ENCODE peak calls at places on chromosome 17, in five cellular contexts. T is H1, W is HepG2, Q is K562, B is GM12878. E is an unnamed sample.

GRCh38 chr17:75795820-75796607 is 11.4 kb downstream of the UNK start:
- DNase-seq in T (no peak), W (no peak), Q (no peak), B (no peak), E (no peak)

GRCh38 chr17:1469231-1469852 is 13.3 kb upstream of the CRK start:
- DNase-seq in T (no peak), W (no peak), Q (no peak), B (no peak), E (peak)

GRCh38 chr17:74972107-74972972 is at the start of gene HID1:
- DNase-seq in T (no peak), W (peak), Q (peak), B (no peak), E (peak)

GRCh38 chr17:19747829-19748806 is at the start of gene ALDH3A1:
- DNase-seq in T (no peak), W (peak), Q (no peak), B (no peak), E (no peak)

GRCh38 chr17:2909853-2910234 is 113.6 kb downstream of the RAP1GAP2 start:
- DNase-seq in T (no peak), W (no peak), Q (no peak), B (no peak), E (no peak)

GRCh38 chr17:20095366-20096080 is 86.4 kb downstream of the SPECC1 start:
- DNase-seq in T (peak), W (peak), Q (peak), B (no peak), E (peak)

GRCh38 chr17:27536781-27537180 is 80.5 kb downstream of the KSR1 start:
- DNase-seq in T (no peak), W (no peak), Q (no peak), B (no peak), E (no peak)

GRCh38 chr17:6386041-6386630 is 48.8 kb downstream of the AIPL1 start:
- DNase-seq in T (no peak), W (no peak), Q (no peak), B (no peak), E (no peak)

GRCh38 chr17:69551212-69552010 is 136.9 kb downstream of the MAP2K6 start:
- DNase-seq in T (no peak), W (no peak), Q (no peak), B (no peak), E (no peak)

GRCh38 chr17:8007836-8008235 is 5.4 kb downstream of the GUCY2D start:
- DNase-seq in T (no peak), W (no peak), Q (no peak), B (no peak), E (no peak)
- TF ChIP-seq CREB1 in T (no peak), W (no peak), Q (no peak), B (no peak), E (no peak)

GRCh38 chr17:18280766-18281165 is 20.3 kb downstream of the MIEF2 start:
- DNase-seq in T (no peak), W (no peak), Q (no peak), B (no peak), E (no peak)

GRCh38 chr17:18277076-18277475 is 16.6 kb downstream of the MIEF2 start:
- DNase-seq in T (no peak), W (no peak), Q (no peak), B (no peak), E (no peak)

GRCh38 chr17:18278867-18279266 is 18.4 kb downstream of the MIEF2 start:
- DNase-seq in T (no peak), W (no peak), Q (no peak), B (no peak), E (no peak)

GRCh38 chr17:18281815-18282214 is 21.4 kb downstream of the MIEF2 start:
- DNase-seq in T (no peak), W (no peak), Q (no peak), B (no peak), E (no peak)

DNA sequence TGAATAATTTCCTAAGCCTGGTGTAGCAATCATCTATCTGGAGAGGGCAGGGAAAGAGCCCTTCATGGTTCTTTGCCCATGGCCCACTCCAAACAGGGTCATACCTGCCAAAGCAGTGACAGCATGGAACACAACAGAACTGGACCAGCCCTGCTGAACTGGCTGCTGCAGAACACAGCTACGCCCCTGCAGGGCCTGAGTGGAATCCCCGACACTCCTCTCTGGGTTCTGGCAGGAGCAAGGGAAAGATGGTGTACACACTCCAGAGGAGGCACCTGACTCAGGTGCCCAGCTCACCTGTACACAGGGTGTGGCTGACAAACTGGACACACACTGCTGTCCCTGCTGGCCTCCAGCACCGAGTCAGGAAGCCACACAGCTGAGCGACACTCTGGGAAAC is 19.8 kb downstream of the MIEF2 start:
- DNase-seq in T (no peak), W (no peak), Q (no peak), B (no peak), E (no peak)
- H3K27ac ChIP-seq in T (no peak), W (no peak), Q (no peak), B (no peak), E (no peak)

GRCh38 chr17:15432807-15433547 is 34.4 kb downstream of the CDRT4 start:
- DNase-seq in T (no peak), W (peak), Q (no peak), B (no peak), E (no peak)

GRCh38 chr17:15441315-15441714 is 26.1 kb downstream of the CDRT4 start:
- DNase-seq in T (no peak), W (no peak), Q (peak), B (no peak), E (no peak)

GRCh38 chr17:15440347-15440746 is 27.1 kb downstream of the CDRT4 start:
- DNase-seq in T (no peak), W (no peak), Q (peak), B (no peak), E (no peak)

GRCh38 chr17:15431766-15432165 is 35.7 kb downstream of the CDRT4 start:
- DNase-seq in T (no peak), W (no peak), Q (no peak), B (no peak), E (no peak)

DNA sequence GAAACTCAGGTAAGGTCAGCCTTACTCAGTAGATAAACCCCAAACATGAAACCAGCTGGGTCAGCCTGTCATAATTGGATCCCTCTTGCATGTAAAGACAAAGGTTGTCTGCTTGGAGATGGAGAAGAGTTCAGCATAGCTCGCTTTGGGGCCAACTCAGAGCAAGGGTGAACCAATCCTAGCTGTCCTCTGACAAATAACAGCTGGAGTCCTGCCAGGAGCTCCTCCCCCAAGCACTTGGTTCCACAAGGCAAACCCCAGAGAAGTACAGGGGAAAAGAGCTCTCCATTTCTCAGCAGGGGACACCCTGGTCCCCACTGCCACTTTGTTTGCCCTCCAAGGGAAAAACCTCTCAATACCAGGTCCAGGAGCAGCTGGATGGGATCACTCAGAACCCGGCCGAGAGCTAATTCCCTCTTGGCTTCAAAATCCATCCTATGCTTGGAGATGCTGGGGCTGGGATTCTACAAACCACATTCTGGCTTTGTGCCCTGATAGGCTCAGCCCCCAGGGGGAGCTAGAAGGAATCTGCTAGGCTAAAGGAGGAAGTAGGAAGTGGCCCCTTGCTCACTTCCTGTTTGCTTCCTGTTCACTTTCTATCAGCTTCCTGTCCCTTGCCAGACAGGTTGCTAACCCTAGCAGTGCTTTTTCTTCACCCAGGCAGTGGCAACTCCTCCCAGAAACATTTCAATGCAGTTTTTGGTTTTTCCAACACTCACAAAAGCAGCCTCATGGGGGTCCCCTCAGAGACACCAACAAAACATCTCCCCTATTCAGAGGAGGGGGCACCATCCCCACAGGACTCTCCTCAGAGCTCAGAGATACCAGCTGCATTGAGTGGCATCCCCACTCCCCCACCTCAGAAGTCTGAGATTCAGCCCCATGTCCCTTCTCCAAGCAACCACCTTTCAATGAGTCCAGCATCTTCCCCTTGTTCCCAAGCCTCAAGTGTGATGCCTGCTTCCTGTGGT is 30.7 kb downstream of the CDRT4 start:
- DNase-seq in T (no peak), W (peak), Q (peak), B (no peak), E (peak)
- H2AFZ ChIP-seq in T (no peak), W (no peak), Q (peak), B (no peak), E (no peak)

GRCh38 chr17:10737168-10737622 is 7.4 kb upstream of the TMEM220 start:
- DNase-seq in T (no peak), W (peak), Q (peak), B (no peak), E (peak)
- TF ChIP-seq CREB1 in T (no peak), W (no peak), Q (no peak), B (no peak), E (no peak)

GRCh38 chr17:49716952-49717351 is 9.2 kb upstream of the SLC35B1 start:
- DNase-seq in T (no peak), W (no peak), Q (no peak), B (no peak), E (no peak)

GRCh38 chr17:49723423-49723822 is 15.7 kb upstream of the SLC35B1 start:
- DNase-seq in T (no peak), W (no peak), Q (no peak), B (no peak), E (no peak)

GRCh38 chr17:49725453-49725852 is 17.7 kb upstream of the SLC35B1 start:
- DNase-seq in T (no peak), W (no peak), Q (no peak), B (no peak), E (no peak)

GRCh38 chr17:49717371-49717841 is 9.6 kb upstream of the SLC35B1 start:
- DNase-seq in T (no peak), W (no peak), Q (no peak), B (no peak), E (no peak)

DNA sequence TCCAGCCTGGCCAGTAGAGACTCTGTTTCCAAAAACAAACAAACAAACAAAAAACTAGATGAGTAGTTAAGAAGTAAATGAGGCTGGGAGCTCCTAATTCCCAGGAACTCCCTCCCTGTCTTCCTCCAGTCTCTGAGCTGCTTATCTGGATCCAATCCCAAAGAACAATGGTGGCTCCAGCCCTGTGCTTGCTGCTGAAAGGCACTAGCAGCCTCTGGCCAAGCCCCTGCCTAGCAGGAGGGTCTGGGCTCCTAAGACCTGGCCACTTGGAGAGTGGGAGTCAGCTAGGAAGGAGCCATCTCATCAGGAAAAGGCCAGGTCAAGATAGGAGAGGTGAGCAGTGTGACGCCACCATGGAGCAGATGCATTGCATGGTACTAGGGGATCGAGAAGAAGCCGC is 14.3 kb upstream of the SLC35B1 start:
- DNase-seq in T (no peak), W (no peak), Q (no peak), B (no peak), E (no peak)
- H3K27ac ChIP-seq in T (no peak), W (no peak), Q (no peak), B (no peak), E (no peak)

GRCh38 chr17:60599220-60599619 is 773 bp upstream of the PPM1D start:
- DNase-seq in T (no peak), W (no peak), Q (no peak), B (no peak), E (no peak)
- H2AFZ ChIP-seq in T (peak), W (peak), Q (peak), B (peak), E (peak)

GRCh38 chr17:45043813-45044540 is 7.5 kb downstream of the DCAKD start:
- DNase-seq in T (no peak), W (peak), Q (no peak), B (no peak), E (no peak)

GRCh38 chr17:45043268-45043681 is 8.2 kb downstream of the DCAKD start:
- DNase-seq in T (no peak), W (no peak), Q (no peak), B (no peak), E (no peak)

GRCh38 chr17:45048795-45049563 is 2.5 kb downstream of the DCAKD start:
- DNase-seq in T (no peak), W (peak), Q (peak), B (no peak), E (no peak)

GRCh38 chr17:45050680-45051059 is 762 bp downstream of the DCAKD start:
- DNase-seq in T (no peak), W (peak), Q (peak), B (no peak), E (peak)

DNA sequence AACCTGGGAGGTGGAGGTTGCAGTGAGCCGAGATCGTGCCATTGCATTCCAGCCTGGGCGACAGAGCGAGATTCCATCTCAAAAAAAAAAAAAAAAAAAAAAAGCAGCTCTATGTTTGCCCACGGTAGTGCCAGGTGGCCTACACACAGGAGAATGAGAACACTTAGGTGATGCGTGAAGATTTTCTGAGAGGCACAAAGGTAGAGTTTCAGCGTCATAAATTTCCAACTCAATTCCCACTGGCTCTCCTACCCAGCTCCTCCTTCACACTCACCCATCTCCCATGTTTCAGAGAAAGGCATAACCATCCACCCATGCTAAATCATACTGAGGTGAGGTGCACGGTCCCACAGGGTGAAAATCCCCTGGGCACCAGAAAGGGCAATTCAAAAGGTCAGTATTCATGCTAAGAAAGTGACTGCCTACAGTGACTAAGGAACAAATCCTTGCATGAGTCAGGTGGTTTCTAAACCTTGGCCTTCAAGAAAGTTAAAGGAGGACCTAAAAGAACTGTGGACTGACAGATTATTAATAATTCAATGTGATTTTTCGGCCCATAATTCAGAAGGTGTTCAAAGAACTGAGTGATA is 4.8 kb downstream of the DCAKD start:
- DNase-seq in T (no peak), W (no peak), Q (no peak), B (peak), E (no peak)
- TF ChIP-seq CREB1 in T (no peak), W (no peak), Q (no peak), B (no peak), E (no peak)

DNA sequence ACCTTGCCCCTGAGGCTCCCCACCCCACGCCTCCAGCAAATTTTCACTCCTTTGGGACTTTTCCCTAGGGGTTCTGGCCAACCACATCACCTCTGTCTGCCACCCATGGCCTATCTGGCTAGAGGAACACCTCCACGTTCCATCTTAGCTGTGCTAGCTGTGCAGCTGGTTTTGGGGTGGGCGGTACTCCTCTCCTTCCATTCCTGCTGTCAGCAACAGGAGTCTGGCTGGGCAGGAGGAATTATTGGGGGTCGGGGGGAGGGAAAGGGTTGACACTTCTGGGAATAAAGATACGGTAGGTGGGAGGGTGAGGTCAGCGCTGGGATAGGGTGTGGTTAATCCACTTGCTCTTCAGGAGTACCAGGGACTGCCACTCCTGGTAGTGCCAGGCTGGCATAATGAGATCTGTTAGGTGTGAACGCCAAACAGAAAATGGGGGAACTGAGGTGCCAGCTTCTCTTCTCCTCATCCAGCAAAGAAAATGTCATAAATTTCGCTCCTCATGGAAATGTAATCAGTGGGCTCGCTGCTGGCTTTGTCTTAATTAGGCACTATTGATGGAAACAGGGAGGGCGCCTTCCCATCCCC is 1.2 kb upstream of the DNAH2 start:
- DNase-seq in T (no peak), W (no peak), Q (no peak), B (no peak), E (peak)
- H3K27ac ChIP-seq in T (no peak), W (no peak), Q (no peak), B (no peak), E (no peak)

GRCh38 chr17:14737984-14738651 is 437.2 kb downstream of the HS3ST3B1 start:
- DNase-seq in T (no peak), W (peak), Q (peak), B (no peak), E (peak)

GRCh38 chr17:14731591-14731990 is 430.7 kb downstream of the HS3ST3B1 start:
- DNase-seq in T (no peak), W (no peak), Q (no peak), B (no peak), E (no peak)

GRCh38 chr17:14736631-14737030 is 435.8 kb downstream of the HS3ST3B1 start:
- DNase-seq in T (no peak), W (no peak), Q (no peak), B (no peak), E (no peak)

GRCh38 chr17:14730821-14731220 is 429.9 kb downstream of the HS3ST3B1 start:
- DNase-seq in T (no peak), W (no peak), Q (no peak), B (no peak), E (no peak)

GRCh38 chr17:14732211-14732610 is 431.3 kb downstream of the HS3ST3B1 start:
- DNase-seq in T (no peak), W (no peak), Q (no peak), B (no peak), E (no peak)
- H2AFZ ChIP-seq in T (no peak), W (no peak), Q (no peak), B (no peak), E (no peak)

GRCh38 chr17:80441598-80442304 is 26.8 kb downstream of the ENDOV start:
- DNase-seq in T (no peak), W (no peak), Q (no peak), B (no peak), E (no peak)
- TF ChIP-seq CREB1 in T (no peak), W (no peak), Q (no peak), B (no peak), E (no peak)

E was measured in GM23338.